ENCODE peak calls at places on chromosomes 16 and 17, in nine cellular contexts. V is activated CD8-positive, alpha-beta memory T cell treated with anti-CD3 and anti-CD28 coated beads for 1 hour; K is activated CD4-positive, alpha-beta memory T cell treated with anti-CD3 and anti-CD28 coated beads, Interleukin-2, amount 10 ng/mL, durations not matched to agents 7 days and 5 days; I is H9; R is activated CD4-positive, alpha-beta T cell treated with anti-CD3 and anti-CD28 coated beads for 1 hour; L is globus pallidus; X is stimulated activated CD4-positive, alpha-beta T cell treated with anti-CD3 and anti-CD28 coated beads, Interleukin-2, amount 100 ng/mL, for 48 hours; A is CD8-positive, alpha-beta T cell; B is AML-193. H is an unnamed sample.

GRCh38 chr16:7211781-7212180 is 120.9 kb upstream of the RBFOX1 start:
- DNase-seq in I (no peak), K (no peak), B (no peak), R (no peak), V (no peak), L (no peak), X (no peak), A (no peak), H (no peak)

GRCh38 chr16:70576431-70577255 is 53.0 kb downstream of the SF3B3 start:
- DNase-seq in I (no peak), K (no peak), B (peak; percentile 13), X (no peak), V (no peak), A (no peak), L (no peak), R (no peak), H (no peak)

GRCh38 chr16:29909398-29909797 is 9.1 kb downstream of the ASPHD1 start:
- DNase-seq in I (no peak), V (no peak), X (no peak), A (no peak), R (no peak), B (peak; percentile 14), K (no peak), L (no peak), H (no peak)

GRCh38 chr16:30867747-30868146 is 26.1 kb downstream of the BCL7C start:
- DNase-seq in K (no peak), V (no peak), L (no peak), R (no peak), A (no peak), I (no peak), B (peak; percentile 24), X (no peak), H (no peak)

GRCh38 chr16:47925811-47926460 is 229.9 kb downstream of the ABCC12 start:
- DNase-seq in X (no peak), V (no peak), K (no peak), B (no peak), I (no peak), R (no peak), A (no peak), L (no peak), H (no peak)

GRCh38 chr17:4059656-4060055 is 83.2 kb downstream of the ZZEF1 start:
- DNase-seq in X (no peak), R (no peak), K (no peak), A (no peak), I (no peak), V (no peak), B (no peak), L (no peak), H (no peak)

GRCh38 chr17:40598928-40599627 is 33.8 kb upstream of the CCR7 start:
- DNase-seq in A (no peak), L (no peak), X (peak; percentile 56), V (no peak), K (peak; percentile 47), I (no peak), B (no peak), R (peak; percentile 46), H (peak; percentile 61)

GRCh38 chr17:43669971-43670644 is 8.4 kb upstream of the MEOX1 start:
- DNase-seq in A (no peak), L (no peak), R (no peak), K (no peak), X (no peak), V (no peak), B (no peak), I (peak; percentile 67), H (no peak)

GRCh38 chr16:65410801-65411200 is 288.9 kb upstream of the CDH11 start:
- DNase-seq in I (no peak), K (no peak), V (no peak), L (no peak), A (no peak), R (no peak), X (no peak), B (no peak), H (no peak)

GRCh38 chr17:32349503-32349853 is 479 bp upstream of the ZNF207 start:
- DNase-seq in K (peak; percentile 24), R (no peak), V (no peak), X (no peak), L (no peak), B (no peak), A (no peak), I (no peak), H (no peak)

GRCh38 chr17:15479697-15480096 is 12.3 kb upstream of the CDRT4 start:
- DNase-seq in V (no peak), A (no peak), X (no peak), R (no peak), B (no peak), I (no peak), K (no peak), L (no peak), H (no peak)

GRCh38 chr17:10702574-10702973 is 5.2 kb downstream of the ADPRM start:
- DNase-seq in V (no peak), R (no peak), X (no peak), I (no peak), B (no peak), K (no peak), L (peak; percentile 2), A (no peak), H (no peak)

GRCh38 chr17:36019423-36019822 is 1.7 kb upstream of the CCL23 start:
- DNase-seq in A (no peak), R (no peak), X (no peak), I (no peak), B (no peak), K (no peak), V (no peak), L (no peak), H (no peak)

GRCh38 chr17:58306131-58306951 is 22.3 kb downstream of the TSPOAP1 start:
- DNase-seq in A (no peak), V (no peak), R (no peak), L (no peak), B (no peak), I (peak; percentile 39), K (no peak), X (no peak), H (no peak)

GRCh38 chr17:82200743-82201497 is 11.7 kb downstream of the CCDC57 start:
- DNase-seq in L (no peak), V (peak; percentile 60), B (peak; percentile 22), A (peak; percentile 53), K (peak; percentile 67), X (peak; percentile 36), R (peak; percentile 39), I (no peak), H (peak; percentile 65)

GRCh38 chr16:12215302-12216105 is 239.0 kb downstream of the SNX29 start:
- DNase-seq in B (no peak), R (no peak), L (no peak), K (no peak), X (no peak), I (peak; percentile 57), A (no peak), V (no peak), H (no peak)

GRCh38 chr16:1960665-1961630 is 1.6 kb downstream of the NDUFB10 start:
- DNase-seq in K (peak; percentile 54), I (peak; percentile 66), V (no peak), R (no peak), X (peak; percentile 56), A (no peak), L (no peak), B (no peak), H (no peak)

GRCh38 chr17:53032861-53033271 is 789.9 kb upstream of the KIF2B start:
- DNase-seq in V (no peak), I (peak; percentile 89), R (no peak), B (peak; percentile 31), L (no peak), A (no peak), X (no peak), K (no peak), H (no peak)

GRCh38 chr16:79623076-79623475 is 22.5 kb upstream of the MAF start:
- DNase-seq in R (no peak), L (no peak), A (no peak), I (no peak), X (no peak), B (no peak), K (no peak), V (no peak), H (no peak)

GRCh38 chr17:77163001-77163400 is 22.2 kb downstream of the SEC14L1 start:
- DNase-seq in B (no peak), A (no peak), K (no peak), L (no peak), X (no peak), I (no peak), R (no peak), V (no peak), H (no peak)

GRCh38 chr17:80997471-80998387 is 6.1 kb downstream of the CHMP6 start:
- DNase-seq in R (no peak), K (no peak), I (peak; percentile 19), L (no peak), V (no peak), A (no peak), B (no peak), X (no peak), H (no peak)

GRCh38 chr16:14309001-14309886 is 238.1 kb downstream of the MRTFB start:
- DNase-seq in V (no peak), A (no peak), L (no peak), K (no peak), R (no peak), I (peak; percentile 82), X (no peak), B (no peak), H (peak; percentile 21)

GRCh38 chr16:72172105-72173034 is at the start of gene PMFBP1:
- DNase-seq in I (no peak), B (peak; percentile 95), K (peak; percentile 18), R (no peak), A (no peak), X (no peak), L (peak; percentile 65), V (no peak), H (no peak)

GRCh38 chr17:9994761-9995160 is 89.7 kb upstream of the RCVRN start:
- DNase-seq in V (no peak), K (no peak), B (no peak), R (no peak), I (no peak), X (no peak), A (no peak), L (no peak), H (no peak)

H was measured in T-helper 1 cell.